ENCODE peak calls at places on chromosome 4, in seven cellular contexts. One of them, this sample, is unnamed.
A peak's percentile ranks its signal among the peaks of the same experiment; 100 is the strongest.

GRCh38 chr4:113474017-113474416 is 287.5 kb downstream of the CAMK2D start:
- DNase-seq in cardiac fibroblast: peak; percentile 97
- DNase-seq in astrocyte of the spinal cord: peak; percentile 87
- DNase-seq in OCI-LY7: no peak
- DNase-seq in ovary: no peak
- DNase-seq in H9: no peak
- DNase-seq in colonic mucosa: no peak
- DNase-seq in this sample: peak; percentile 59

GRCh38 chr4:38980903-38981676 is 51.1 kb downstream of the TMEM156 start:
- DNase-seq in cardiac fibroblast: peak; percentile 92
- DNase-seq in astrocyte of the spinal cord: peak; percentile 85
- DNase-seq in OCI-LY7: no peak
- DNase-seq in ovary: no peak
- DNase-seq in H9: no peak
- DNase-seq in colonic mucosa: no peak
- DNase-seq in this sample: peak; percentile 70

GRCh38 chr4:133190098-133190497 is 41.0 kb downstream of the PCDH10 start:
- DNase-seq in cardiac fibroblast: no peak
- DNase-seq in astrocyte of the spinal cord: no peak
- DNase-seq in OCI-LY7: no peak
- DNase-seq in ovary: no peak
- DNase-seq in H9: no peak
- DNase-seq in colonic mucosa: no peak
- DNase-seq in this sample: no peak

GRCh38 chr4:141195095-141195707 is 25.5 kb upstream of the ZNF330 start:
- DNase-seq in cardiac fibroblast: no peak
- DNase-seq in astrocyte of the spinal cord: no peak
- DNase-seq in OCI-LY7: no peak
- DNase-seq in ovary: no peak
- DNase-seq in H9: no peak
- DNase-seq in colonic mucosa: no peak
- DNase-seq in this sample: no peak

GRCh38 chr4:126395661-126396060 is 1080.9 kb downstream of the FAT4 start:
- DNase-seq in cardiac fibroblast: peak; percentile 35
- DNase-seq in astrocyte of the spinal cord: peak; percentile 5
- DNase-seq in OCI-LY7: no peak
- DNase-seq in ovary: no peak
- DNase-seq in H9: peak; percentile 25
- DNase-seq in colonic mucosa: no peak
- DNase-seq in this sample: peak; percentile 75

GRCh38 chr4:54568184-54568583 is 89.6 kb upstream of the KIT start:
- DNase-seq in cardiac fibroblast: peak; percentile 73
- DNase-seq in astrocyte of the spinal cord: peak; percentile 64
- DNase-seq in OCI-LY7: no peak
- DNase-seq in ovary: no peak
- DNase-seq in H9: no peak
- DNase-seq in colonic mucosa: no peak
- DNase-seq in this sample: peak; percentile 55

GRCh38 chr4:79913581-79913980 is 159.4 kb downstream of the ANTXR2 start:
- DNase-seq in cardiac fibroblast: peak; percentile 57
- DNase-seq in astrocyte of the spinal cord: peak; percentile 80
- DNase-seq in OCI-LY7: no peak
- DNase-seq in ovary: no peak
- DNase-seq in H9: no peak
- DNase-seq in colonic mucosa: no peak
- DNase-seq in this sample: no peak

GRCh38 chr4:140099993-140100392 is 54.0 kb downstream of the MAML3 start:
- DNase-seq in cardiac fibroblast: peak; percentile 57
- DNase-seq in astrocyte of the spinal cord: no peak
- DNase-seq in OCI-LY7: no peak
- DNase-seq in ovary: no peak
- DNase-seq in H9: no peak
- DNase-seq in colonic mucosa: peak; percentile 53
- DNase-seq in this sample: no peak

GRCh38 chr4:121164291-121164690 is at the start of gene TNIP3:
- DNase-seq in cardiac fibroblast: peak; percentile 88
- DNase-seq in astrocyte of the spinal cord: no peak
- DNase-seq in OCI-LY7: no peak
- DNase-seq in ovary: no peak
- DNase-seq in H9: no peak
- DNase-seq in colonic mucosa: peak; percentile 33
- DNase-seq in this sample: peak; percentile 92

GRCh38 chr4:66372706-66373105 is 702.4 kb upstream of the EPHA5 start:
- DNase-seq in cardiac fibroblast: peak; percentile 52
- DNase-seq in astrocyte of the spinal cord: no peak
- DNase-seq in OCI-LY7: no peak
- DNase-seq in ovary: no peak
- DNase-seq in H9: no peak
- DNase-seq in colonic mucosa: no peak
- DNase-seq in this sample: no peak

GRCh38 chr4:54961357-54961975 is 163.9 kb downstream of the KDR start:
- DNase-seq in cardiac fibroblast: peak; percentile 65
- DNase-seq in astrocyte of the spinal cord: peak; percentile 55
- DNase-seq in OCI-LY7: peak; percentile 34
- DNase-seq in ovary: no peak
- DNase-seq in H9: no peak
- DNase-seq in colonic mucosa: no peak
- DNase-seq in this sample: peak; percentile 54

GRCh38 chr4:4872148-4872903 is 12.9 kb downstream of the MSX1 start:
- DNase-seq in cardiac fibroblast: no peak
- DNase-seq in astrocyte of the spinal cord: no peak
- DNase-seq in OCI-LY7: no peak
- DNase-seq in ovary: no peak
- DNase-seq in H9: peak; percentile 89
- DNase-seq in colonic mucosa: no peak
- DNase-seq in this sample: no peak

GRCh38 chr4:97558204-97558804 is 585.0 kb downstream of the STPG2 start:
- DNase-seq in cardiac fibroblast: no peak
- DNase-seq in astrocyte of the spinal cord: no peak
- DNase-seq in OCI-LY7: no peak
- DNase-seq in ovary: no peak
- DNase-seq in H9: peak; percentile 41
- DNase-seq in colonic mucosa: no peak
- DNase-seq in this sample: no peak

GRCh38 chr4:93764647-93765246 is 63.8 kb upstream of the ATOH1 start:
- DNase-seq in cardiac fibroblast: peak; percentile 65
- DNase-seq in astrocyte of the spinal cord: peak; percentile 55
- DNase-seq in OCI-LY7: peak; percentile 38
- DNase-seq in ovary: no peak
- DNase-seq in H9: no peak
- DNase-seq in colonic mucosa: peak; percentile 20
- DNase-seq in this sample: peak; percentile 71

GRCh38 chr4:16039139-16039538 is 44.7 kb downstream of the PROM1 start:
- DNase-seq in cardiac fibroblast: no peak
- DNase-seq in astrocyte of the spinal cord: no peak
- DNase-seq in OCI-LY7: no peak
- DNase-seq in ovary: no peak
- DNase-seq in H9: no peak
- DNase-seq in colonic mucosa: no peak
- DNase-seq in this sample: no peak

DNA sequence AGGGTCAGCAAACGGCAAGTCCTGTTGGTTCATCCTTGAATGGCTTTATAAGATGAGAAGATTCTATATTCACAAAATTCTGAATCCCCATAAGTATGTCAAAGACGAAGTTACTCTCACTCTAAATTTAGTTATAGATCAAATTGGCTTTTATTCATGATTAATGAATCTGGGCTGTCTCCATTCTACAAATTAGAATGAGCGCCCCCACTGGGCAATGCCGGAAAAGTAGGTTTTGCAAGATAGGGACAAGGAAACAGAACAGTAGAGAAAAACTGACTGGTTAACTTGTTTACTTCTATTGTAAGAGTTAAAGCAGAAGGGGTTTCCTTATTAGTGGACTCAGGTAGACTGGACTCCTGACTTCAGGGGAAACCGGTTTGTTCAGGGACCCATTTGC is 100.3 kb downstream of the F11 start:
- DNase-seq in cardiac fibroblast: no peak
- DNase-seq in astrocyte of the spinal cord: no peak
- DNase-seq in OCI-LY7: no peak
- DNase-seq in ovary: no peak
- DNase-seq in H9: no peak
- DNase-seq in colonic mucosa: no peak
- DNase-seq in this sample: no peak
- TF ChIP-seq CTCF in cardiac fibroblast: no peak
- TF ChIP-seq CTCF in astrocyte of the spinal cord: no peak
- TF ChIP-seq CTCF in OCI-LY7: peak; percentile 51
- TF ChIP-seq CTCF in ovary: no peak
- TF ChIP-seq CTCF in H9: peak; percentile 51
- TF ChIP-seq CTCF in colonic mucosa: no peak
- TF ChIP-seq CTCF in this sample: no peak

GRCh38 chr4:173536808-173537429 is 6.9 kb upstream of the HAND2 start:
- DNase-seq in cardiac fibroblast: no peak
- DNase-seq in astrocyte of the spinal cord: no peak
- DNase-seq in OCI-LY7: no peak
- DNase-seq in ovary: no peak
- DNase-seq in H9: peak; percentile 84
- DNase-seq in colonic mucosa: peak; percentile 19
- DNase-seq in this sample: peak; percentile 8

GRCh38 chr4:173538903-173539445 is 8.9 kb upstream of the HAND2 start:
- DNase-seq in cardiac fibroblast: peak; percentile 25
- DNase-seq in astrocyte of the spinal cord: no peak
- DNase-seq in OCI-LY7: no peak
- DNase-seq in ovary: no peak
- DNase-seq in H9: no peak
- DNase-seq in colonic mucosa: no peak
- DNase-seq in this sample: no peak

GRCh38 chr4:173538148-173538902 is 8.3 kb upstream of the HAND2 start:
- DNase-seq in cardiac fibroblast: no peak
- DNase-seq in astrocyte of the spinal cord: no peak
- DNase-seq in OCI-LY7: no peak
- DNase-seq in ovary: no peak
- DNase-seq in H9: no peak
- DNase-seq in colonic mucosa: no peak
- DNase-seq in this sample: no peak

GRCh38 chr4:173537628-173538147 is 7.7 kb upstream of the HAND2 start:
- DNase-seq in cardiac fibroblast: no peak
- DNase-seq in astrocyte of the spinal cord: no peak
- DNase-seq in OCI-LY7: no peak
- DNase-seq in ovary: no peak
- DNase-seq in H9: no peak
- DNase-seq in colonic mucosa: peak; percentile 16
- DNase-seq in this sample: no peak

DNA sequence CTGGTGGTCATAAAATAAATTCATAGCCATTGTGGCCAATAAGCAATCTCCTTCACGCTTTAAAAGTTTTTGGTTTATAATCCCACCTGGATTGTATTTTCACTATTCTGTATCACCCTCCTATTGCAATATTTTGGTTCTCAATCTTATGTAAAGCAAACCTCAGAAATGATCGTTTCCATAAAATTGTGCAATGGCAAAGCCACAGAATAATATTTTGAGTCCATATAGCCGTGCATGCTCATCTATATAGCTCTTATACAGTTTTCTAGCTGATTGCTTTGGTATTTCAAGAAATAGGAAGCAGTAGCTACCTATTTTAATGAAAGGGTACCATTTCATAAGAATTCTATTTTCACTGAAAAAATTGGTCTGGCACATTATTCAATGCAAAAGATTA is 10.0 kb upstream of the HAND2 start:
- DNase-seq in cardiac fibroblast: no peak
- DNase-seq in astrocyte of the spinal cord: no peak
- DNase-seq in OCI-LY7: no peak
- DNase-seq in ovary: no peak
- DNase-seq in H9: no peak
- DNase-seq in colonic mucosa: no peak
- DNase-seq in this sample: no peak
- TF ChIP-seq CTCF in cardiac fibroblast: no peak
- TF ChIP-seq CTCF in astrocyte of the spinal cord: no peak
- TF ChIP-seq CTCF in OCI-LY7: no peak
- TF ChIP-seq CTCF in ovary: no peak
- TF ChIP-seq CTCF in H9: no peak
- TF ChIP-seq CTCF in colonic mucosa: no peak
- TF ChIP-seq CTCF in this sample: no peak

GRCh38 chr4:105924341-105924740 is 29.1 kb downstream of the NPNT start:
- DNase-seq in cardiac fibroblast: no peak
- DNase-seq in astrocyte of the spinal cord: no peak
- DNase-seq in OCI-LY7: no peak
- DNase-seq in ovary: no peak
- DNase-seq in H9: no peak
- DNase-seq in colonic mucosa: no peak
- DNase-seq in this sample: no peak

GRCh38 chr4:105921301-105921700 is 26.0 kb downstream of the NPNT start:
- DNase-seq in cardiac fibroblast: no peak
- DNase-seq in astrocyte of the spinal cord: no peak
- DNase-seq in OCI-LY7: no peak
- DNase-seq in ovary: no peak
- DNase-seq in H9: no peak
- DNase-seq in colonic mucosa: no peak
- DNase-seq in this sample: no peak

DNA sequence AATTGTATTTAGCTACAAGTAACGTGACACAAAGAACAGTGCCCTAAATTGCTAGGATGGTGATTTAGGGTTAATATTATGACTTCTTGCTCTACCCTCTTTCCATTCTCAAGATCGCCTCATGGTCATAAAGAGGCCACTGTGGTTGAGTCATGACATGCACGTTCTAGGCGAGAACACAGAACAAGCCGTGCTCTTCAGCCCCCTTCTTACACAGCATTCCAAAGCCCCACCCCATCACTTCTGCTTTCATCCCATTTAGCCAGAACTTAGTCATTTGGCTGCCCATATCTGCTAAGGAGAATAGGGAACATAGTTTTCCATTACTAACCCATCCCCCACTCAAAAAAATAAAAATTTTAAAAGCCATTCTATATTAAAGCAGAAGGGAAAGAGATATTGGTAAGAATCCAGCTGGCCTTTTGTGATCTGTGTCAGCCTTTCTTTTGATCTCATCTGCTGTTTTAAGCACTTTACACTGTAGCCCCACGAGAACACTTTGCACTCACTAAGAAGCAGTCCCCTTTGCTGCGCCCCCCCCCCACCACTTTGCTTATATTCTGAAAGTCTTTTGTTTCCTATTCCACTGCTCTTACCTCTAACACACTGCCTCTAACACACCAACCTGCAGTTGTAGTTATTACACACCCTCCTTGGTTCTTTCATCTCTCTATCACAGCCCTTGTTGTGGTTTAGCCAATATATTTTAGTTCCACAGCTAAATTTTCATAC is 28.4 kb downstream of the NPNT start:
- DNase-seq in cardiac fibroblast: peak; percentile 3
- DNase-seq in astrocyte of the spinal cord: peak; percentile 7
- DNase-seq in OCI-LY7: no peak
- DNase-seq in ovary: no peak
- DNase-seq in H9: no peak
- DNase-seq in colonic mucosa: no peak
- DNase-seq in this sample: peak; percentile 43
- TF ChIP-seq CTCF in cardiac fibroblast: no peak
- TF ChIP-seq CTCF in astrocyte of the spinal cord: no peak
- TF ChIP-seq CTCF in OCI-LY7: no peak
- TF ChIP-seq CTCF in ovary: no peak
- TF ChIP-seq CTCF in H9: no peak
- TF ChIP-seq CTCF in colonic mucosa: no peak
- TF ChIP-seq CTCF in this sample: no peak

DNA sequence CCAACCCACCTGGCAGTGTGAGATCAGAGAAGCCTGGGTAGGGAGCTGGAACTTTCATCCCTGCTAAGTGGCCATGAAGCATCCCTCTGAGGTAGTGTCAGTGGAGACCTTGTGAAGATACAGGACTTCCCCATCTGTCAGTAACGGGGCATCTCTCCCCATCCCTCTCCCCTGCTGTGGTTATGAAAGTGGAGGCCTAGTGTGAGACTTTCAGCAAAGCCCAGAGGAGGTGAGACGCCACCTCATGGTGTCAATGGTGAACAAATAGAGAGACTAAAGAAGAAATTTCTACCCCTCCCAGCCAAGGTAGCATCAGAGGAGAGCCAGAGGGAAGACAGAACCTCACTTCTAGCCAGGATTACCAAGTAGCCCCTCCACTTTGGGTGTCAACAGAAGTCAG is 150.2 kb downstream of the VEGFC start:
- DNase-seq in cardiac fibroblast: no peak
- DNase-seq in astrocyte of the spinal cord: no peak
- DNase-seq in OCI-LY7: no peak
- DNase-seq in ovary: no peak
- DNase-seq in H9: peak; percentile 36
- DNase-seq in colonic mucosa: no peak
- DNase-seq in this sample: no peak
- TF ChIP-seq CTCF in cardiac fibroblast: no peak
- TF ChIP-seq CTCF in astrocyte of the spinal cord: no peak
- TF ChIP-seq CTCF in OCI-LY7: no peak
- TF ChIP-seq CTCF in ovary: no peak
- TF ChIP-seq CTCF in H9: peak; percentile 46
- TF ChIP-seq CTCF in colonic mucosa: no peak
- TF ChIP-seq CTCF in this sample: no peak

This sample was measured in MCF 10A.